ENCODE peak calls at places on chromosome 1, in five cellular contexts. G is H1, C is H9, W is trophoblast cell, S is mesenchymal stem cell. I is an unnamed sample.

GRCh38 chr1:66521736-66522365 is 12.1 kb upstream of the SGIP1 start:
- DNase-seq in S (peak; percentile 90), W (peak; percentile 61), G (no peak), C (no peak), I (no peak)

GRCh38 chr1:231738554-231738953 is 112.0 kb downstream of the DISC1 start:
- DNase-seq in G (no peak), S (no peak), C (no peak), W (no peak), I (no peak)

GRCh38 chr1:43524804-43525203 is 5.9 kb upstream of the PTPRF start:
- DNase-seq in S (no peak), G (no peak), C (no peak), W (peak; percentile 95), I (no peak)

GRCh38 chr1:86394416-86394815 is 1.7 kb downstream of the ODF2L start:
- DNase-seq in G (no peak), W (peak; percentile 25), S (peak; percentile 20), C (no peak), I (no peak)

GRCh38 chr1:187245201-187245600 is 416.5 kb downstream of the PLA2G4A start:
- DNase-seq in G (no peak), C (no peak), W (no peak), S (no peak), I (no peak)

GRCh38 chr1:223645903-223646302 is 19.6 kb downstream of the CAPN8 start:
- DNase-seq in W (no peak), G (no peak), S (no peak), C (no peak), I (no peak)

GRCh38 chr1:21308330-21308729 is 18.1 kb upstream of the ECE1 start:
- DNase-seq in G (no peak), C (no peak), W (no peak), S (peak; percentile 34), I (no peak)

GRCh38 chr1:230385173-230385480 is 41.0 kb downstream of the PGBD5 start:
- DNase-seq in C (no peak), S (no peak), W (no peak), G (no peak), I (no peak)

GRCh38 chr1:172699111-172699510 is 40.2 kb downstream of the FASLG start:
- DNase-seq in G (no peak), C (no peak), S (peak; percentile 34), W (peak; percentile 61), I (no peak)

GRCh38 chr1:22875240-22875639 is 97.4 kb downstream of the LACTBL1 start:
- DNase-seq in W (no peak), C (no peak), S (no peak), G (no peak), I (no peak)

GRCh38 chr1:51469518-51469917 is 49.5 kb downstream of the EPS15 start:
- DNase-seq in C (no peak), G (no peak), S (no peak), W (no peak), I (no peak)

GRCh38 chr1:40014812-40015594 is 25.5 kb upstream of the CAP1 start:
- DNase-seq in S (peak; percentile 87), G (no peak), C (no peak), W (peak; percentile 87), I (no peak)

GRCh38 chr1:44219301-44219626 is 6.0 kb downstream of the DMAP1 start:
- DNase-seq in C (no peak), G (no peak), S (no peak), W (no peak), I (no peak)

GRCh38 chr1:211135342-211135950 is 1.5 kb upstream of the KCNH1 start:
- DNase-seq in C (no peak), W (peak; percentile 75), S (peak; percentile 65), G (no peak), I (peak; percentile 23)

GRCh38 chr1:67851800-67852199 is 18.5 kb upstream of the GNG12 start:
- DNase-seq in C (no peak), G (no peak), W (no peak), S (no peak), I (no peak)

GRCh38 chr1:54111624-54112023 is 41.2 kb downstream of the CDCP2 start:
- DNase-seq in G (peak; percentile 17), W (no peak), C (peak; percentile 8), S (no peak), I (no peak)

GRCh38 chr1:216028630-216029029 is 394.6 kb downstream of the USH2A start:
- DNase-seq in W (no peak), S (no peak), C (no peak), G (no peak), I (no peak)
- H2AFZ ChIP-seq in W (no peak overlapping the region), S (no peak overlapping the region), C (no peak overlapping the region), G (no peak overlapping the region), I (no peak overlapping the region)

DNA sequence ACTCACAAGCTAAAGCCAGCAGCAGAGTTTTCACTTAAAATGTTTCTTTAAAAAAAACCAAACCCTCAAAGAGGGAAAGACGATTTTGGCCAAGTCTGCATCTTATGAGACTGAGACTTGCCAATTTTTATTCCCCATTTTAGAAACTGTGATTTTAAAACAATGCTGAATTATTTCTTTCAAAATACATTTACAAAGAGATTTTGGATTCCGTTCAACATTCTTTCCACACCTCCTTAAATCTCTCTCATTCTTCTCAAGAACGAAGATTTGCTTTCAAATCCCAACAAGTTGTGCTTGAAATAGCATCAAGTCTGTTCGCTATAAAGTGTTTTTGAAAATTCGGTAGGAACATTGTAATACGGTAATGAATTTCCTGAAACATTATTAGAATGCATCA is 133.9 kb upstream of the VANGL1 start:
- DNase-seq in S (no peak), C (no peak), G (no peak), W (peak; percentile 24), I (no peak)
- H2BK12ac ChIP-seq in S (no peak overlapping the region), C (no peak overlapping the region), G (no peak overlapping the region), W (no peak overlapping the region), I (no peak overlapping the region)

DNA sequence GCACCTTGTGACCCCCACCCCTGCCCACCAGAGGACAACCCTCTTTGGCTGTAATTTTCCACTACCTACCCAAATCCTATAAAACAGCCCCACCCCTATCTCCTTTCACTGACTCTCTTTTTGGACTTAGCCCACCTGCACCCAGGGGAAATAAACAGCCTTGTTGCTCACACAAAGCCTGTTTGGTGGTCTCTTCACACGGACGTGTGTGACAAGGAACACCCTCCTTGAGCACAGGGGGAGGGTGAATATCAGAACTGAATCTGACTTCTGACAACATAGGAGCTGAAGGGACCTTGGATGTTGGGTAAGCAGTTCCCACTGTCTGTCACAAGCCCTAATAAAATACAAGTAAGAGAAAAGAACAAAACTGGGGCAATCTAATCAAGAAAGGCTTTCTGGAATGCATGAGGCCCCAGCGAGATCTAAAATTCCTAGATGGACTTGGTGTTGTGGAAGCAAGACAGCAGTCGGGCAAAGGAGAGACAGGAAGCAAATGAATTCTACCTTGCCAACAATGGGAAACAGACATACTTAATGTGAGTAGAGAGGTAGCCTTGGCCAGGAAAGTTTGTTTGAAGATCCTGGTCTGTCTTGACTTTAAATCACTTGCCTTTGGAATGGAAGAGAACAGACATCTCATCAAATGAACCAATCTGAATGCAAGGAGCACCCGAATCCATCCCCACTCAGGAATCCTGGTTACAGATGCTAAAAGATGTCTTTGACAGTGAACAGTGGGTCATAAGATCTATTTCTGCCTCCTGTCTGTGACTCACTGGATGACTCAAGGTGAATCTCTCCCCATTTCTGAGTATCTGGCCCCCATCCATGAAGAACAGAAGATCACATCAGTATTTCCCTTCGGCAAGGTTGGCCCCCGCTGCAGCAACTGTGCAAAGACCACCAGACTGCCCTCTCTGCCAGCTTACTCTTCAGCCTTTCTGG is 53.3 kb downstream of the OLFML3 start:
- DNase-seq in W (peak; percentile 4), C (peak; percentile 71), G (peak; percentile 61), S (peak; percentile 58), I (no peak)
- H3K27ac ChIP-seq in W (peak overlapping the region; percentile 60), C (peak overlapping the region; percentile 77), G (peak overlapping the region; percentile 66), S (no peak overlapping the region), I (no peak overlapping the region)

GRCh38 chr1:202124107-202124506 is 1.4 kb downstream of the GPR37L1 start:
- DNase-seq in W (no peak), S (no peak), G (no peak), C (no peak), I (no peak)
- H2AFZ ChIP-seq in W (no peak overlapping the region), S (no peak overlapping the region), G (no peak overlapping the region), C (no peak overlapping the region), I (no peak overlapping the region)

DNA sequence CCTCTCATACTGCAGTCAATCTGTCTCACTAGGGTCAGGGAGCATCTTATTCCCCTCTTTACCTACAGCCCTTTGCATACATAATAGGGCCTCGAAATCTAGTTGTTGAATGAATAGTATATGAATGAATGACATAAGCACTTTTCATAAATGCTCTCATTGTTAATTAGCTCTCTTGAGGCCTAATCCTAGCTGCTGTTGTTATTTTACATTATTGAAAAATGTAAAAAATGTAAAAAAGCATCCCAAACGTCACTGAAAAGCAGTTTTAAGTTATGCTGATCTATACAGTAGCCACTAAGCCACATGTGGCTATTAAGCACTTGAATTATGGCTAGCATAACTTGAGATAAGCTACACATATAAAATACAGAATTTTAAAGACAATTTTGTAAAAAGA is 18.5 kb upstream of the DNASE2B start:
- DNase-seq in W (no peak), S (no peak), G (no peak), C (no peak), I (no peak)
- H2BK12ac ChIP-seq in W (no peak overlapping the region), S (no peak overlapping the region), G (no peak overlapping the region), C (no peak overlapping the region), I (no peak overlapping the region)

GRCh38 chr1:41662656-41663437 is 178.4 kb upstream of the EDN2 start:
- DNase-seq in W (peak; percentile 78), C (peak; percentile 45), G (peak; percentile 62), S (peak; percentile 87), I (peak; percentile 62)
- H3K27ac ChIP-seq in W (no peak overlapping the region), C (no peak overlapping the region), G (no peak overlapping the region), S (no peak overlapping the region), I (no peak overlapping the region)

DNA sequence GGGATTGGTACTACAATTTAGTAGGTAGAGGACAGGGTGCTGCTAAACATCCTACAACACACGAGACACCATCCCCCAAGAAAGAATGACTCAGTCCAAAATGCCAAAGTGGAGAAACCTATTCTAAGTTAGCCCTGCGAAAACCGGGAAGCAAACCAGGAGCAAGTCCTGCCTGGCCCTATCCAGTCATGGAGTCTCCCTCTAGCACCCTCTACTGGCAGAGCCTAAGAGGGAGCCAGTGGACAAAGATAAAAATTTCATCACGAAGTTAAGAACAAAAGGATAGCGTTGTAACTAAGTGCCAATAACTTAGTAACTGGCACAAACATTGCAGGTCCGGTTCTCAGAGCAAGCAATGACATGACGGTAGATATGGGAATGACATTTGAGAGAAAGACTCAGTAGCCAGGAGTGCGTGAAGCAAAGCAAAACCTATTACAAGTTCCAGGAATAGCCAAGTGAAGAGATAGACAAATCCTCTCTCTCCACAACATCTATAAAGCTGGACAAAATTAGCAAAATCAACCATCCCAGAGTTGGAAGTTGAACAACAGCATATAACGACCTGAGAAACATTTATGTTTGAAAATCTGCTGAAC is 383.5 kb downstream of the OMA1 start:
- DNase-seq in C (peak; percentile 71), G (peak; percentile 63), S (peak; percentile 58), W (peak; percentile 78), I (peak; percentile 74)
- H2AFZ ChIP-seq in C (no peak overlapping the region), G (no peak overlapping the region), S (no peak overlapping the region), W (no peak overlapping the region), I (peak overlapping the region; percentile 55)

GRCh38 chr1:15212216-15212988 is 34.6 kb upstream of the FHAD1 start:
- DNase-seq in S (peak; percentile 43), C (no peak), W (no peak), G (no peak), I (no peak)

GRCh38 chr1:15214507-15214906 is 32.5 kb upstream of the FHAD1 start:
- DNase-seq in S (peak; percentile 86), G (no peak), W (peak; percentile 54), C (no peak), I (peak; percentile 92)

GRCh38 chr1:15213333-15213732 is 33.7 kb upstream of the FHAD1 start:
- DNase-seq in S (peak; percentile 85), W (peak; percentile 12), G (no peak), C (no peak), I (peak; percentile 62)

GRCh38 chr1:15211424-15211823 is 35.6 kb upstream of the FHAD1 start:
- DNase-seq in G (no peak), S (no peak), C (no peak), W (no peak), I (no peak)

GRCh38 chr1:15212989-15213291 is 34.1 kb upstream of the FHAD1 start:
- DNase-seq in S (no peak), W (no peak), G (no peak), C (no peak), I (no peak)
- H2BK12ac ChIP-seq in S (peak overlapping the region; percentile 13), W (no peak overlapping the region), G (peak overlapping the region; percentile 3), C (no peak overlapping the region), I (no peak overlapping the region)

I was measured in neuronal stem cell.